ENCODE peak calls at places on chromosomes 12 and 14, in nine cellular contexts. Z is Calu3; T is activated gamma-delta T cell treated with anti-CD3 and anti-CD28 coated beads, Interleukin-2, amount 50 U/mL, for 16 hours; R is stimulated activated CD4-positive, alpha-beta T cell treated with anti-CD3 and anti-CD28 coated beads, Interleukin-2, amount 100 ng/mL, for 24 hours; G is stromal cell of bone marrow; Q is GM23248; E is AG08396; A is iPS-NIHi11; O is glutamatergic neuron. P is an unnamed sample.

GRCh38 chr14:78700236-78700635 is 530.1 kb downstream of the NRXN3 start:
- DNase-seq in Z (no peak), T (no peak), R (no peak), G (no peak), Q (peak), E (no peak), A (no peak), O (no peak), P (no peak)

GRCh38 chr12:90253674-90254181 is 545.1 kb upstream of the ATP2B1 start:
- DNase-seq in Z (peak), T (peak), R (peak), G (peak), Q (peak), E (peak), A (peak), O (peak), P (peak)

GRCh38 chr12:3086729-3087323 is 9.6 kb downstream of the TSPAN9 start:
- DNase-seq in Z (no peak), T (no peak), R (no peak), G (no peak), Q (no peak), E (no peak), A (no peak), O (peak), P (no peak)

GRCh38 chr12:112842441-112842840 is 50.9 kb downstream of the RPH3A start:
- DNase-seq in Z (no peak), T (no peak), R (no peak), G (no peak), Q (no peak), E (no peak), A (no peak), O (no peak), P (no peak)

GRCh38 chr12:94570161-94570560 is 80.2 kb downstream of the TMCC3 start:
- DNase-seq in Z (peak), T (no peak), R (no peak), G (peak), Q (peak), E (no peak), A (no peak), O (no peak), P (peak)

GRCh38 chr12:54173906-54174471 is 14.8 kb downstream of the SMUG1 start:
- DNase-seq in Z (no peak), T (no peak), R (no peak), G (no peak), Q (no peak), E (no peak), A (no peak), O (no peak), P (no peak)

GRCh38 chr14:72863216-72864006 is 30.5 kb downstream of the DPF3 start:
- DNase-seq in Z (no peak), T (no peak), R (no peak), G (no peak), Q (peak), E (no peak), A (no peak), O (no peak), P (no peak)

GRCh38 chr12:53755451-53756290 is 3.9 kb upstream of the CISTR start:
- DNase-seq in Z (no peak), T (no peak), R (no peak), G (no peak), Q (no peak), E (no peak), A (peak), O (no peak), P (no peak)

GRCh38 chr12:87439990-87440827 is 589.0 kb downstream of the C12orf50 start:
- DNase-seq in Z (peak), T (no peak), R (no peak), G (peak), Q (peak), E (peak), A (no peak), O (no peak), P (peak)

GRCh38 chr12:45401008-45401407 is 185.1 kb downstream of the ANO6 start:
- DNase-seq in Z (no peak), T (no peak), R (no peak), G (no peak), Q (no peak), E (no peak), A (no peak), O (no peak), P (no peak)

P was measured in NCI-H226.